ENCODE peak calls at places on chromosome 16, in four cellular contexts. N, I, M and O are unnamed samples.

GRCh38 chr16:30535777-30536190 is 1.1 kb upstream of the ZNF747 start:
- DNase-seq in N (peak; percentile 72), I (no peak), M (no peak), O (peak; percentile 71)

GRCh38 chr16:67674851-67675578 is 8.4 kb downstream of the C16orf86 start:
- DNase-seq in N (no peak), I (no peak), M (no peak), O (no peak)

GRCh38 chr16:65002265-65002664 is 119.6 kb downstream of the CDH11 start:
- DNase-seq in N (peak; percentile 89), I (no peak), M (no peak), O (peak; percentile 65)

GRCh38 chr16:67238278-67238575 is 9.1 kb downstream of the FHOD1 start:
- DNase-seq in N (no peak), I (no peak), M (no peak), O (no peak)

GRCh38 chr16:51276335-51276734 is 125.3 kb upstream of the SALL1 start:
- DNase-seq in N (no peak), I (no peak), M (no peak), O (peak; percentile 60)

GRCh38 chr16:87740909-87741424 is 24.8 kb downstream of the KLHDC4 start:
- DNase-seq in N (no peak), I (no peak), M (no peak), O (peak; percentile 48)

GRCh38 chr16:58366247-58367031 is 25.8 kb upstream of the GINS3 start:
- DNase-seq in N (peak; percentile 62), I (peak; percentile 41), M (no peak), O (peak; percentile 91)

GRCh38 chr16:69328854-69329316 is 1.5 kb downstream of the PDF start:
- DNase-seq in N (peak; percentile 13), I (no peak), M (no peak), O (peak; percentile 52)

GRCh38 chr16:53131363-53132071 is 76.7 kb downstream of the CHD9 start:
- DNase-seq in N (peak; percentile 40), I (peak; percentile 35), M (peak; percentile 24), O (peak; percentile 55)

GRCh38 chr16:26688105-26688504 is 378.6 kb upstream of the C16orf82 start:
- DNase-seq in N (no peak), I (no peak), M (no peak), O (no peak)

GRCh38 chr16:2054543-2055245 is 6.9 kb downstream of the TSC2 start:
- DNase-seq in N (no peak), I (no peak), M (no peak), O (no peak)

GRCh38 chr16:57848181-57848580 is 45.9 kb upstream of the KIFC3 start:
- DNase-seq in N (no peak), I (no peak), M (no peak), O (no peak)